ENCODE peak calls at places on chromosome 2, in six cellular contexts. One of them, this sample, is unnamed.

GRCh38 chr2:74503506-74504475 is 3.7 kb downstream of the PCGF1 start:
- DNase-seq in mesenchymal stem cell: no peak
- DNase-seq in mesendoderm: no peak
- DNase-seq in IMR-90: no peak
- DNase-seq in H1: peak; percentile 67
- DNase-seq in trophoblast cell: no peak
- DNase-seq in this sample: no peak

GRCh38 chr2:27773959-27774358 is 2.4 kb downstream of the MRPL33 start:
- DNase-seq in mesenchymal stem cell: no peak
- DNase-seq in mesendoderm: no peak
- DNase-seq in IMR-90: no peak
- DNase-seq in H1: no peak
- DNase-seq in trophoblast cell: no peak
- DNase-seq in this sample: no peak

GRCh38 chr2:3197308-3197707 is 180.3 kb downstream of the EIPR1 start:
- DNase-seq in mesenchymal stem cell: no peak
- DNase-seq in mesendoderm: no peak
- DNase-seq in IMR-90: no peak
- DNase-seq in H1: no peak
- DNase-seq in trophoblast cell: no peak
- DNase-seq in this sample: no peak

GRCh38 chr2:237600205-237600846 is 9.8 kb upstream of the RAB17 start:
- DNase-seq in mesenchymal stem cell: no peak
- DNase-seq in mesendoderm: no peak
- DNase-seq in IMR-90: peak; percentile 71
- DNase-seq in H1: no peak
- DNase-seq in trophoblast cell: no peak
- DNase-seq in this sample: no peak

GRCh38 chr2:32008811-32009478 is 1.9 kb downstream of the MEMO1 start:
- DNase-seq in mesenchymal stem cell: peak; percentile 60
- DNase-seq in mesendoderm: no peak
- DNase-seq in IMR-90: peak; percentile 51
- DNase-seq in H1: no peak
- DNase-seq in trophoblast cell: peak; percentile 27
- DNase-seq in this sample: peak; percentile 14

GRCh38 chr2:217645891-217646290 is 356.9 kb downstream of the TNS1 start:
- DNase-seq in mesenchymal stem cell: no peak
- DNase-seq in mesendoderm: no peak
- DNase-seq in IMR-90: peak; percentile 65
- DNase-seq in H1: no peak
- DNase-seq in trophoblast cell: no peak
- DNase-seq in this sample: no peak

GRCh38 chr2:54588244-54588899 is 132.2 kb downstream of the SPTBN1 start:
- DNase-seq in mesenchymal stem cell: no peak
- DNase-seq in mesendoderm: no peak
- DNase-seq in IMR-90: no peak
- DNase-seq in H1: no peak
- DNase-seq in trophoblast cell: no peak
- DNase-seq in this sample: no peak

GRCh38 chr2:216006164-216006663 is 7.1 kb downstream of the MREG start:
- DNase-seq in mesenchymal stem cell: no peak
- DNase-seq in mesendoderm: peak; percentile 90
- DNase-seq in IMR-90: no peak
- DNase-seq in H1: peak; percentile 73
- DNase-seq in trophoblast cell: peak; percentile 46
- DNase-seq in this sample: no peak

GRCh38 chr2:19434413-19434812 is 76.0 kb upstream of the OSR1 start:
- DNase-seq in mesenchymal stem cell: no peak
- DNase-seq in mesendoderm: no peak
- DNase-seq in IMR-90: no peak
- DNase-seq in H1: no peak
- DNase-seq in trophoblast cell: no peak
- DNase-seq in this sample: no peak

GRCh38 chr2:36352024-36352398 is 3.6 kb upstream of the CRIM1 start:
- DNase-seq in mesenchymal stem cell: peak; percentile 70
- DNase-seq in mesendoderm: peak; percentile 69
- DNase-seq in IMR-90: peak; percentile 64
- DNase-seq in H1: no peak
- DNase-seq in trophoblast cell: peak; percentile 84
- DNase-seq in this sample: no peak

GRCh38 chr2:158034198-158034831 is 67.4 kb upstream of the UPP2 start:
- DNase-seq in mesenchymal stem cell: peak; percentile 67
- DNase-seq in mesendoderm: peak; percentile 90
- DNase-seq in IMR-90: peak; percentile 48
- DNase-seq in H1: no peak
- DNase-seq in trophoblast cell: peak; percentile 74
- DNase-seq in this sample: peak; percentile 54

GRCh38 chr2:101766871-101767739 is 69.6 kb downstream of the MAP4K4 start:
- DNase-seq in mesenchymal stem cell: peak; percentile 90
- DNase-seq in mesendoderm: peak; percentile 96
- DNase-seq in IMR-90: peak; percentile 93
- DNase-seq in H1: no peak
- DNase-seq in trophoblast cell: peak; percentile 79
- DNase-seq in this sample: peak; percentile 81

GRCh38 chr2:181563101-181563692 is 93.7 kb downstream of the CERKL start:
- DNase-seq in mesenchymal stem cell: no peak
- DNase-seq in mesendoderm: no peak
- DNase-seq in IMR-90: no peak
- DNase-seq in H1: no peak
- DNase-seq in trophoblast cell: no peak
- DNase-seq in this sample: no peak

GRCh38 chr2:80020061-80020460 is 284.5 kb downstream of the LRRTM1 start:
- DNase-seq in mesenchymal stem cell: no peak
- DNase-seq in mesendoderm: no peak
- DNase-seq in IMR-90: peak; percentile 52
- DNase-seq in H1: no peak
- DNase-seq in trophoblast cell: no peak
- DNase-seq in this sample: no peak

GRCh38 chr2:189328451-189329249 is 112.6 kb upstream of the WDR75 start:
- DNase-seq in mesenchymal stem cell: no peak
- DNase-seq in mesendoderm: no peak
- DNase-seq in IMR-90: peak; percentile 82
- DNase-seq in H1: no peak
- DNase-seq in trophoblast cell: no peak
- DNase-seq in this sample: no peak

GRCh38 chr2:172928754-172929153 is 146.9 kb upstream of the MAP3K20 start:
- DNase-seq in mesenchymal stem cell: peak; percentile 74
- DNase-seq in mesendoderm: no peak
- DNase-seq in IMR-90: peak; percentile 92
- DNase-seq in H1: no peak
- DNase-seq in trophoblast cell: no peak
- DNase-seq in this sample: no peak

GRCh38 chr2:80102026-80102425 is 202.5 kb downstream of the LRRTM1 start:
- DNase-seq in mesenchymal stem cell: peak; percentile 62
- DNase-seq in mesendoderm: no peak
- DNase-seq in IMR-90: peak; percentile 97
- DNase-seq in H1: no peak
- DNase-seq in trophoblast cell: peak; percentile 0
- DNase-seq in this sample: no peak

GRCh38 chr2:223101340-223102039 is 49.5 kb downstream of the KCNE4 start:
- DNase-seq in mesenchymal stem cell: peak; percentile 62
- DNase-seq in mesendoderm: peak; percentile 95
- DNase-seq in IMR-90: peak; percentile 55
- DNase-seq in H1: peak; percentile 67
- DNase-seq in trophoblast cell: peak; percentile 39
- DNase-seq in this sample: peak; percentile 29

GRCh38 chr2:164785447-164785846 is 56.2 kb downstream of the COBLL1 start:
- DNase-seq in mesenchymal stem cell: peak; percentile 38
- DNase-seq in mesendoderm: no peak
- DNase-seq in IMR-90: no peak
- DNase-seq in H1: no peak
- DNase-seq in trophoblast cell: peak; percentile 15
- DNase-seq in this sample: no peak

DNA sequence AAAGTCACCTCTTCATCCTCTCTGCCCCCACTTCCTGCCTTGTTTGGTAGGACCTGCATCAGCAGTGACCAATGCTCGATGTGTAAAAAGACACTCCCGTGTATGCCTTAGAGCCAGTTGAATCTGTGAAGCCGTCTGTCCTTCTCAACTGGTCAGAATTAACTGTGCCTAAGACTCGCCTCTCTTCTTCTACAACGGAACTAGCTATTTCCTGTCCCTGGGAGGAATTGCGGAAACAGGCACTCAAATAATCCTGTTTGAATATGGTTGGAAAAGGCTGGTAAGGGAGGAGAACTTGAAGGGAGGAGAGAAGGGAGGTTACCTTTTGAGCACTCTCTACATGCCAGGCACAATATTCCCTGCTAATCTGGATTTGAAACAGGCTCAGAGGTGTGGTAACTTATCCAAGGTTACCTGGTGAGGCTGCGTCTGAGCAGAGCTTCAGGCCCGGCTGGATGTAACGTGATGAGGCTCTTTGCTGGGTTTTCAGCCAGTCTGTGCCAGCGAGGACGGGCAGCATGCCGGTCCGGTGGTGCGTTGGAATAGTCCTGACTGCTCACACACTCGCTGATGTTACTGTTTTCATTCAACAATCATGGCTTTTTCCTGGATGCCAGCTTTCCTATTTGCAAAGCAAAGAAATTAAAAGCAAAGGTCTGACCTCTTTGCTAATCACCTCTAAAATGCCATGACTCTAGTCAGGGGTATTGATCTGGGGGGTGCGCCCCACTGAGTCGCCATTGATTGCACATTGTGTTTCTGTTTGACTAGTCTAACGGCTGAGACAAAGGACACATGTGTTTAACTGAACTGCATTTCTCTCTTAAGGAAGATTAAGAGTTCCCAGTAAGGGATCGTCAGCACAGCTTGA is 126.9 kb downstream of the FAM168B start:
- DNase-seq in mesenchymal stem cell: no peak
- DNase-seq in mesendoderm: peak; percentile 28
- DNase-seq in IMR-90: no peak
- DNase-seq in H1: no peak
- DNase-seq in trophoblast cell: no peak
- DNase-seq in this sample: peak; percentile 79
- H3K18ac ChIP-seq in mesenchymal stem cell: no peak overlapping the region
- H3K18ac ChIP-seq in mesendoderm: peak overlapping the region; percentile 28
- H3K18ac ChIP-seq in IMR-90: no peak overlapping the region
- H3K18ac ChIP-seq in H1: peak overlapping the region; percentile 64
- H3K18ac ChIP-seq in trophoblast cell: no peak overlapping the region
- H3K18ac ChIP-seq in this sample: no peak overlapping the region

GRCh38 chr2:174634130-174635014 is 36.8 kb upstream of the WIPF1 start:
- DNase-seq in mesenchymal stem cell: peak; percentile 24
- DNase-seq in mesendoderm: peak; percentile 31
- DNase-seq in IMR-90: peak; percentile 12
- DNase-seq in H1: no peak
- DNase-seq in trophoblast cell: peak; percentile 80
- DNase-seq in this sample: no peak
- H3K4me3 ChIP-seq in mesenchymal stem cell: no peak overlapping the region
- H3K4me3 ChIP-seq in mesendoderm: no peak overlapping the region
- H3K4me3 ChIP-seq in IMR-90: no peak overlapping the region
- H3K4me3 ChIP-seq in H1: no peak overlapping the region
- H3K4me3 ChIP-seq in trophoblast cell: no peak overlapping the region
- H3K4me3 ChIP-seq in this sample: no peak overlapping the region

DNA sequence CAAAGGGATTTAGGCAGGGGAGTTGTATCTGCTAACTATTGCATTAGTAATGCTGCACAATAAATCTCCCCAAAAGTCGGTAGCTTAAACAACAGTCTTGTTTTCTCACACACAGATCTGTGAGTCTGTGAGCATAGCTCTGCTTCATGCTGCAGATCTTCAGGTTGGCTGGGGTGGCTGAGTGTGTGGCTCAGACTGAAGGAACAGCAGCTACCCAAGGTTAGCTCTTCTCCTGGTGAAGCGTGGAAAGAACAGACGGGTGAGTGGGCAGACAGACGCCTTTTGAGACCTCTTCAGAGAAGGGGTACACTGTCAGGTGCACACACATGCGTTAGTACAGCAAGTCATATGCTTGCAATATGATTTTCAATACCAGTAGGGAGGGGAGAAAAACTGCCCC is 3.9 kb upstream of the CCDC85A start:
- DNase-seq in mesenchymal stem cell: no peak
- DNase-seq in mesendoderm: no peak
- DNase-seq in IMR-90: no peak
- DNase-seq in H1: no peak
- DNase-seq in trophoblast cell: no peak
- DNase-seq in this sample: no peak
- H3K27me3 ChIP-seq in mesenchymal stem cell: peaks cover 18% of the 10 kb centered on the region
- H3K27me3 ChIP-seq in mesendoderm: peaks cover 29% of the 10 kb centered on the region
- H3K27me3 ChIP-seq in IMR-90: peaks cover 23% of the 10 kb centered on the region
- H3K27me3 ChIP-seq in H1: peaks cover 75% of the 10 kb centered on the region
- H3K27me3 ChIP-seq in trophoblast cell: peaks cover 9% of the 10 kb centered on the region
- H3K27me3 ChIP-seq in this sample: no peaks in the 10 kb centered on the region

GRCh38 chr2:229199267-229199666 is 71.8 kb downstream of the PID1 start:
- DNase-seq in mesenchymal stem cell: no peak
- DNase-seq in mesendoderm: no peak
- DNase-seq in IMR-90: no peak
- DNase-seq in H1: no peak
- DNase-seq in trophoblast cell: no peak
- DNase-seq in this sample: no peak

GRCh38 chr2:229202646-229203045 is 68.4 kb downstream of the PID1 start:
- DNase-seq in mesenchymal stem cell: peak; percentile 4
- DNase-seq in mesendoderm: no peak
- DNase-seq in IMR-90: peak; percentile 4
- DNase-seq in H1: no peak
- DNase-seq in trophoblast cell: no peak
- DNase-seq in this sample: no peak

GRCh38 chr2:229205704-229206103 is 65.4 kb downstream of the PID1 start:
- DNase-seq in mesenchymal stem cell: peak; percentile 30
- DNase-seq in mesendoderm: no peak
- DNase-seq in IMR-90: no peak
- DNase-seq in H1: no peak
- DNase-seq in trophoblast cell: no peak
- DNase-seq in this sample: no peak

GRCh38 chr2:229206548-229206947 is 64.5 kb downstream of the PID1 start:
- DNase-seq in mesenchymal stem cell: no peak
- DNase-seq in mesendoderm: no peak
- DNase-seq in IMR-90: no peak
- DNase-seq in H1: no peak
- DNase-seq in trophoblast cell: no peak
- DNase-seq in this sample: no peak

GRCh38 chr2:229201522-229201921 is 69.6 kb downstream of the PID1 start:
- DNase-seq in mesenchymal stem cell: no peak
- DNase-seq in mesendoderm: no peak
- DNase-seq in IMR-90: no peak
- DNase-seq in H1: no peak
- DNase-seq in trophoblast cell: no peak
- DNase-seq in this sample: no peak
- H3K18ac ChIP-seq in mesenchymal stem cell: no peak overlapping the region
- H3K18ac ChIP-seq in mesendoderm: no peak overlapping the region
- H3K18ac ChIP-seq in IMR-90: no peak overlapping the region
- H3K18ac ChIP-seq in H1: no peak overlapping the region
- H3K18ac ChIP-seq in trophoblast cell: no peak overlapping the region
- H3K18ac ChIP-seq in this sample: no peak overlapping the region